ENCODE peak calls at places on chromosomes 6 and 20, in six cellular contexts. M is pancreas, U is prostate gland, B is neural progenitor cell, L is upper lobe of left lung, F is A549. Y is an unnamed sample.

GRCh38 chr20:44187054-44187762 is at the start of gene JPH2:
- DNase-seq in B (peak), U (no peak), L (no peak), F (peak), M (no peak), Y (peak)

GRCh38 chr6:47103931-47104330 is 61.8 kb upstream of the ADGRF1 start:
- DNase-seq in L (peak), B (no peak), U (peak), M (no peak), F (peak), Y (peak)

GRCh38 chr20:11248691-11249178 is 574.9 kb upstream of the JAG1 start:
- DNase-seq in M (no peak), B (peak), F (no peak), L (no peak), U (no peak), Y (no peak)

GRCh38 chr6:157779705-157780604 is 43.1 kb upstream of the SNX9 start:
- DNase-seq in L (no peak), B (no peak), M (no peak), U (no peak), F (peak), Y (no peak)

GRCh38 chr6:16472349-16473069 is 234.1 kb downstream of the GMPR start:
- DNase-seq in B (no peak), L (no peak), U (no peak), F (no peak), M (no peak), Y (peak)

GRCh38 chr6:63268574-63268973 is 51.2 kb downstream of the LGSN start:
- DNase-seq in L (no peak), U (no peak), F (no peak), B (no peak), M (no peak), Y (no peak)

GRCh38 chr20:55615818-55616217 is 389.5 kb downstream of the CBLN4 start:
- DNase-seq in F (no peak), U (no peak), B (no peak), L (no peak), M (no peak), Y (no peak)

GRCh38 chr20:11130554-11131166 is 456.9 kb upstream of the JAG1 start:
- DNase-seq in B (no peak), U (no peak), L (no peak), F (no peak), M (no peak), Y (no peak)

GRCh38 chr6:166087246-166087645 is 80.4 kb downstream of the TBXT start:
- DNase-seq in F (no peak), M (no peak), B (no peak), U (no peak), L (no peak), Y (no peak)

GRCh38 chr6:52622810-52623209 is 46.0 kb upstream of the TRAM2 start:
- DNase-seq in U (no peak), B (no peak), M (no peak), F (no peak), L (no peak), Y (no peak)

GRCh38 chr6:32940656-32941411 is at the start of gene HLA-DMB:
- DNase-seq in M (peak), L (peak), F (peak), B (peak), U (peak), Y (peak)

GRCh38 chr6:127938701-127939100 is 37.8 kb upstream of the THEMIS start:
- DNase-seq in M (no peak), U (no peak), F (peak), B (no peak), L (no peak), Y (peak)

GRCh38 chr6:112694986-112695385 is 347.9 kb downstream of the RFPL4B start:
- DNase-seq in L (no peak), B (peak), M (no peak), U (no peak), F (no peak), Y (no peak)

GRCh38 chr6:69063401-69063800 is 428.3 kb downstream of the ADGRB3 start:
- DNase-seq in L (no peak), F (no peak), B (no peak), U (no peak), M (no peak), Y (no peak)

GRCh38 chr6:3706547-3707467 is 44.7 kb downstream of the PXDC1 start:
- DNase-seq in F (no peak), B (no peak), U (no peak), M (no peak), L (no peak), Y (peak)

GRCh38 chr20:53736757-53737403 is 143.2 kb upstream of the ZNF217 start:
- DNase-seq in U (no peak), M (no peak), F (no peak), L (no peak), B (no peak), Y (peak)

GRCh38 chr6:77228279-77228678 is 235.0 kb downstream of the HTR1B start:
- DNase-seq in F (no peak), M (no peak), U (no peak), B (no peak), L (no peak), Y (no peak)

GRCh38 chr6:36523936-36524499 is 23.3 kb downstream of the STK38 start:
- DNase-seq in U (no peak), M (no peak), F (no peak), B (no peak), L (no peak), Y (no peak)

GRCh38 chr6:152401978-152402377 is 235.2 kb downstream of the SYNE1 start:
- DNase-seq in B (no peak), U (no peak), L (peak), F (peak), M (no peak), Y (no peak)

GRCh38 chr6:111657146-111657545 is 51.5 kb upstream of the TRAF3IP2 start:
- DNase-seq in B (no peak), L (no peak), M (no peak), U (no peak), F (peak), Y (peak)

GRCh38 chr6:142602972-142603371 is 301.2 kb downstream of the ADGRG6 start:
- DNase-seq in U (no peak), M (no peak), F (no peak), B (no peak), L (no peak), Y (no peak)

GRCh38 chr20:31505903-31506302 is 8.3 kb upstream of the HM13 start:
- DNase-seq in F (no peak), U (no peak), B (no peak), L (no peak), M (no peak), Y (no peak)

GRCh38 chr6:53119349-53119748 is 29.3 kb downstream of the GCM1 start:
- DNase-seq in M (no peak), F (peak), U (no peak), B (no peak), L (no peak), Y (no peak)

GRCh38 chr6:33075568-33076405 is at the start of gene HLA-DPB1:
- DNase-seq in L (peak), M (no peak), U (no peak), F (peak), B (peak), Y (peak)

GRCh38 chr6:124974770-124975377 is 12.6 kb downstream of the RNF217 start:
- DNase-seq in U (no peak), B (no peak), L (no peak), M (no peak), F (no peak), Y (no peak)

GRCh38 chr6:169763881-169764280 is 12.5 kb downstream of the ERMARD start:
- DNase-seq in M (no peak), B (no peak), L (no peak), F (no peak), U (no peak), Y (no peak)

GRCh38 chr20:11686900-11687543 is 230.7 kb upstream of the BTBD3 start:
- DNase-seq in F (no peak), M (peak), L (no peak), U (no peak), B (peak), Y (peak)

GRCh38 chr20:21272679-21273078 is 30.5 kb upstream of the XRN2 start:
- DNase-seq in L (no peak), F (no peak), B (no peak), U (no peak), M (no peak), Y (no peak)

GRCh38 chr6:140854363-140854762 is 1278.4 kb upstream of the GJE1 start:
- DNase-seq in F (no peak), B (no peak), M (no peak), L (no peak), U (no peak), Y (no peak)

DNA sequence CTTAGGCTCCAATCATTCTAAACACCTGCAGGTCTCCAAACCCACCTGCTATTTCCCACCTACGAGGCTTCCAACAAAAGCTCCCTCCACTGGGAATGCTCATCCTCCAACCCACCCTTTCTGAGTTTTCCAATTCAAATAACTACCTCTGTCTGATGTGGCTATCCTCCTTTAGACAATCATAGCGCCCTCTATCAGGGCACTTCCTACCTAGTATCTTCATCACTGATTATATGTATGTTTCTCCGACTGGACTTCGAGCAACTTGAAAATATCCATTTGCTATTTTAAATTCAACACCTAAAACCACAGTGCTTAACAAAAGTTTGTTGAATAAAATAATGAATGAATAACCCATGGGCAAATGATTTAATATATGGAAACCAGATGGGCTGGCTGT is 41.3 kb downstream of the MTFR2 start:
- DNase-seq in B (no peak), U (no peak), F (no peak), M (no peak), L (no peak), Y (no peak)
- TF ChIP-seq CTCF in B (peak), U (no peak), F (no peak), M (no peak), L (no peak), Y (no peak)

DNA sequence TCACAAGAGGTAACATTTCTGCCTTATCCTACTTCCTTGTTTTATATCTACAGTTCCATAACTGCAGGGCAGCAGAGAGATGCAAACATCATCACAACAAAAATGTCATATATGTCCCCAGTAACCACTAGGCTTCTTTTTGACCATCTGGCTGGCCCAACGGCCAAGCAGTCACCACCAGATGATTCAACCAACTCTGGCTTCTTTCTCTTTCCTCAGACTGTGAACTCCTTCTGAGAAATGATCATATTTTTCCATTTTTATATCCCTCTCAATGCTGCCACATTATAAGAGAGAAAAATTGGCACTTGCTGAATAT is 169.6 kb downstream of the CD24 start:
- DNase-seq in M (no peak), B (no peak), L (no peak), U (no peak), F (no peak), Y (no peak)
- H3K27ac ChIP-seq in M (no peak), B (no peak), L (no peak), U (no peak), F (no peak), Y (no peak)

GRCh38 chr6:28720357-28721231 is 194.9 kb downstream of the GPX5 start:
- DNase-seq in M (no peak), U (no peak), F (peak), B (no peak), L (no peak), Y (no peak)
- H3K4me3 ChIP-seq in M (no peak), U (no peak), F (peak), B (peak), L (no peak), Y (no peak)

GRCh38 chr20:64047046-64047389 is 2.4 kb downstream of the SOX18 start:
- DNase-seq in M (no peak), L (no peak), F (no peak), B (no peak), U (no peak), Y (no peak)

GRCh38 chr20:64049060-64049886 is at the start of gene SOX18:
- DNase-seq in B (peak), M (no peak), F (peak), L (no peak), U (no peak), Y (no peak)

GRCh38 chr20:64049887-64050260 is 435 bp upstream of the SOX18 start:
- DNase-seq in F (no peak), M (no peak), B (no peak), U (no peak), L (no peak), Y (no peak)

GRCh38 chr20:64047968-64048401 is 1.5 kb downstream of the SOX18 start:
- DNase-seq in B (peak), M (no peak), L (no peak), F (no peak), U (no peak), Y (no peak)

DNA sequence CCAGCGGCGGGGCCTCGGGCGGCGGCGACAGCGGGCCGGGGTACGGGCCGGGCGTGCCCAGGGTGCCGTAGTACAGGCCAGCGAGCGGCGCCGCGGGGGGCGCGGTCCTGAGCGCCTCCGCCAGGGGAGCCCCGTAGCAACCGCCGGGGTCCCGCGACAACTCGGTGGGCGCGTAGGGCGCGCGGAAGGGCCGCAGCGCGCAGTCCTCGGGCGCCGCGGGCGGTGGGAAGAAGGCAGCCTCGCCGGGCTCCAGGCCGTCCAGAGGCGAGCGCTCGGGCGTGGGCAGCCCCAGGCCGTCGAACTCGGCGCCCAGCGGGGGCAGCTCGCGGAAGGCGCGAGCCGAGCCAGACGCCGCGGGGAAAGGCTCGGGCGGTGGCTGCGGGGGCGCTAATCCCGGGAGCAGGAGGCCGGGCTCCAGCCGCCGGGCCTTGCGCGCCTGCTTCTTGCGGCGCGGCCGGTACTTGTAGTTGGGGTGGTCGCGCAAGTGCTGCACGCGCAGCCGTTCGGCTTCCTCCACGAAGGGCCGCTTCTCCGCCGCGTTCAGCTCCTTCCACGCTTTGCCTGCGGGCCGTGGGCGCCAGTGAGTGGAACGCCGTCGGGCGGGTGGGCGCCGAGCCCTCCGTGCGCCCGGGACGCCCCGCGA is 916 bp downstream of the SOX18 start:
- DNase-seq in B (peak), U (no peak), F (no peak), M (no peak), L (no peak), Y (no peak)
- TF ChIP-seq CTCF in B (no peak), U (no peak), F (no peak), M (no peak), L (no peak), Y (no peak)